ENCODE peak calls at places on chromosomes 3 and 15, in seven cellular contexts. W is IMR-90, M is neuronal stem cell, P is H9, B is H1, X is mesenchymal stem cell, H is trophoblast cell. D is an unnamed sample.

GRCh38 chr3:105915524-105915923 is 46.7 kb upstream of the CBLB start:
- DNase-seq in W (no peak), M (no peak), P (no peak), B (no peak), X (no peak), H (no peak), D (no peak)

GRCh38 chr3:65776494-65776893 is 262.2 kb downstream of the MAGI1 start:
- DNase-seq in W (peak), M (no peak), P (no peak), B (no peak), X (no peak), H (no peak), D (no peak)

GRCh38 chr3:194306109-194306686 is 44.9 kb downstream of the CPN2 start:
- DNase-seq in W (no peak), M (no peak), P (peak), B (no peak), X (no peak), H (no peak), D (no peak)

GRCh38 chr3:107117922-107118576 is 259.2 kb upstream of the CCDC54 start:
- DNase-seq in W (peak), M (peak), P (peak), B (peak), X (peak), H (peak), D (peak)

GRCh38 chr3:33834117-33834495 is 35.7 kb downstream of the PDCD6IP start:
- DNase-seq in W (no peak), M (no peak), P (no peak), B (no peak), X (no peak), H (no peak), D (no peak)

GRCh38 chr15:68667800-68668625 is 89.2 kb downstream of the CORO2B start:
- DNase-seq in W (no peak), M (no peak), P (peak), B (peak), X (no peak), H (no peak), D (no peak)

GRCh38 chr3:188286087-188286513 is 132.1 kb downstream of the LPP start:
- DNase-seq in W (peak), M (no peak), P (no peak), B (no peak), X (peak), H (peak), D (no peak)

GRCh38 chr3:41234823-41235722 is 35.8 kb downstream of the CTNNB1 start:
- DNase-seq in W (peak), M (no peak), P (no peak), B (no peak), X (no peak), H (no peak), D (no peak)

GRCh38 chr15:52008698-52009434 is 10.2 kb upstream of the MAPK6 start:
- DNase-seq in W (no peak), M (no peak), P (no peak), B (no peak), X (peak), H (peak), D (peak)

GRCh38 chr15:37995461-37996347 is 61.3 kb downstream of the TMCO5A start:
- DNase-seq in W (peak), M (peak), P (no peak), B (no peak), X (peak), H (peak), D (peak)

GRCh38 chr15:84142888-84143337 is 92.7 kb upstream of the GOLGA6L4 start:
- DNase-seq in W (peak), M (peak), P (peak), B (peak), X (peak), H (peak), D (peak)

GRCh38 chr3:3666664-3667063 is 132.6 kb upstream of the LRRN1 start:
- DNase-seq in W (no peak), M (no peak), P (no peak), B (no peak), X (no peak), H (no peak), D (no peak)

GRCh38 chr3:134904333-134904771 is 109.3 kb downstream of the EPHB1 start:
- DNase-seq in W (no peak), M (no peak), P (no peak), B (no peak), X (no peak), H (no peak), D (no peak)

GRCh38 chr3:86029590-86029989 is 961.4 kb downstream of the VGLL3 start:
- DNase-seq in W (no peak), M (no peak), P (no peak), B (no peak), X (no peak), H (peak), D (peak)

GRCh38 chr15:67812232-67812631 is 13.1 kb upstream of the SKOR1 start:
- DNase-seq in W (no peak), M (no peak), P (peak), B (peak), X (no peak), H (no peak), D (no peak)

GRCh38 chr3:150773616-150774192 is 10.7 kb upstream of the SIAH2 start:
- DNase-seq in W (no peak), M (no peak), P (no peak), B (no peak), X (no peak), H (no peak), D (no peak)

GRCh38 chr3:192943384-192943783 is 25.7 kb upstream of the MB21D2 start:
- DNase-seq in W (no peak), M (no peak), P (no peak), B (no peak), X (no peak), H (peak), D (no peak)

GRCh38 chr15:62644874-62645755 is 397.4 kb upstream of the TPM1 start:
- DNase-seq in W (peak), M (no peak), P (no peak), B (no peak), X (no peak), H (peak), D (no peak)

GRCh38 chr15:26564354-26564753 is 208.5 kb downstream of the GABRB3 start:
- DNase-seq in W (no peak), M (no peak), P (no peak), B (no peak), X (no peak), H (no peak), D (no peak)

GRCh38 chr3:122578110-122578740 is 775 bp downstream of the PARP15 start:
- DNase-seq in W (no peak), M (no peak), P (no peak), B (no peak), X (no peak), H (no peak), D (no peak)

GRCh38 chr15:48963524-48964113 is at the start of gene SHC4:
- DNase-seq in W (peak), M (peak), P (peak), B (no peak), X (peak), H (peak), D (peak)

GRCh38 chr3:149970716-149971402 is at the start of gene PFN2:
- DNase-seq in W (peak), M (peak), P (peak), B (peak), X (peak), H (peak), D (peak)

GRCh38 chr15:34362047-34362773 is 4.8 kb downstream of the LPCAT4 start:
- DNase-seq in W (no peak), M (no peak), P (no peak), B (no peak), X (no peak), H (no peak), D (no peak)

GRCh38 chr3:13718000-13718399 is 161.9 kb downstream of the WNT7A start:
- DNase-seq in W (no peak), M (no peak), P (peak), B (peak), X (no peak), H (no peak), D (no peak)

GRCh38 chr3:139292192-139292591 is 51.6 kb upstream of the MRPS22 start:
- DNase-seq in W (no peak), M (no peak), P (no peak), B (no peak), X (no peak), H (no peak), D (no peak)

GRCh38 chr3:190655933-190656332 is 142.0 kb downstream of the IL1RAP start:
- DNase-seq in W (no peak), M (no peak), P (no peak), B (no peak), X (no peak), H (no peak), D (no peak)

DNA sequence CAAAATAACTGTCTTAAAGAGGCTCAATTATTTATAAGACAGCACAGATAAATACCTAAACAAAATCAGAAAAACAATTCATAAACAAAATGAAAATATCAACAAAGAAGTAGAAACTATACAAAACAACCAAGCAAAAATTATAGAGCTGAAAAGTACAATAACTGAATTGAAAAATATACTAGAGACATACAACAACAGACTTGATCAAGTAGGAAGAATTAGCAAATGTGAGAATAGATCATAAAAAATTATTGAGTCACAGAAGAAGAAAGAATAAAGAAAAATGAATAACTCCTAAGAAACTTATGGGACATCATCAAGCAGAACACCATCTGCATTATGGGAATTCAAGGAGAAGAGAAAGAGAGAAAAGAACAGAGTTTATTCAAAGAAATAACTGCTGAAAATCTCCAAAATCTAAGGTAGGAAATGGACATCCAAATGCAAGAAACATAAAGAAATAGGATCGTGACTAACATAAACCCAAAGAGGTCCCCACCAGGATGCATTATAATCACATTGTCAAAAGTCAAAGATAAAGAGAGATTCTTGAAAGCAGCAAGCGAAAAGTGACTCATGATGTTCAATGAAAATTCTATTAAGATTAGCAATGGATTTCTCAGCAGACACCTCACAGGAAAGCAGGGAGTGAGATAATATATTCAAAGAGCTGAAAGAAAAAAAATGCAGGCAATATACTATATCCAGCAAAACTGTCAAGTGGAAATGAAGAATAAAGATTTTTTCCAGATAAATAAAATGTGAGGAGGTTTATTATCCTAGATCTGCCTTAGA is 85.9 kb downstream of the DCLK3 start:
- DNase-seq in W (peak), M (no peak), P (no peak), B (no peak), X (peak), H (peak), D (no peak)
- H2AK5ac ChIP-seq in W (no peak), M (no peak), P (no peak), B (no peak), X (no peak), H (no peak), D (no peak)

GRCh38 chr3:53130179-53131135 is at the start of gene RFT1:
- DNase-seq in W (peak), M (peak), P (peak), B (peak), X (peak), H (peak), D (peak)

GRCh38 chr3:53132347-53132746 is 2.1 kb upstream of the RFT1 start:
- DNase-seq in W (no peak), M (no peak), P (no peak), B (no peak), X (no peak), H (no peak), D (peak)

GRCh38 chr3:53129344-53129743 is 891 bp downstream of the RFT1 start:
- DNase-seq in W (no peak), M (no peak), P (no peak), B (no peak), X (no peak), H (no peak), D (no peak)

GRCh38 chr3:53134631-53135232 is 4.5 kb upstream of the RFT1 start:
- DNase-seq in W (peak), M (no peak), P (peak), B (peak), X (peak), H (peak), D (peak)

DNA sequence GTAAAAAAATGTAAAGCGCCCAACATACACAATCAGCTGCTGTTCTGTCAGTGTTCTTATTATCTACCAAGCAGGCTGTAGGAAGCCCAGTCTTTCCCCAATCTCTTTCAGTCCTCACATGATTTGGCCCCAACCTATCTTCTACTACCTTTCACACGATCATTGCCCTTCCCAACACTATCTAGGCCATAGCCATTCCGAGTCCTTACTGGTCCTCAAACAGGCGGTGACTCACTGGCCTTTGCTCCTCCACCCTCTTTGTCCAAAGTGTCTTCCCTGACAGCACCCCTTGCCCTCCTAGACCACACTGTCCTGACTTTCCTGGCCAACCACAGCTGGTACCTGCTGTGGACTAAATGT is 881 bp upstream of the RFT1 start:
- DNase-seq in W (no peak), M (no peak), P (no peak), B (no peak), X (no peak), H (no peak), D (peak)
- H2AK5ac ChIP-seq in W (peak), M (no peak), P (no peak), B (peak), X (peak), H (peak), D (peak)

GRCh38 chr3:71858493-71859127 is 73.7 kb upstream of the PROK2 start:
- DNase-seq in W (no peak), M (no peak), P (no peak), B (peak), X (no peak), H (no peak), D (peak)
- H2AK5ac ChIP-seq in W (no peak), M (no peak), P (no peak), B (no peak), X (no peak), H (no peak), D (no peak)

GRCh38 chr15:78552597-78552996 is 12.4 kb downstream of the PSMA4 start:
- DNase-seq in W (no peak), M (no peak), P (no peak), B (no peak), X (no peak), H (no peak), D (no peak)
- H2AK5ac ChIP-seq in W (no peak), M (no peak), P (no peak), B (no peak), X (no peak), H (no peak), D (no peak)

GRCh38 chr15:99320374-99321215 is 69.3 kb downstream of the LRRC28 start:
- DNase-seq in W (no peak), M (no peak), P (no peak), B (no peak), X (no peak), H (peak), D (no peak)

GRCh38 chr15:99324700-99325099 is 73.4 kb downstream of the LRRC28 start:
- DNase-seq in W (no peak), M (no peak), P (no peak), B (no peak), X (no peak), H (no peak), D (no peak)

GRCh38 chr15:99321477-99321876 is 70.2 kb downstream of the LRRC28 start:
- DNase-seq in W (no peak), M (no peak), P (no peak), B (no peak), X (no peak), H (no peak), D (no peak)

GRCh38 chr15:99324082-99324620 is 72.9 kb downstream of the LRRC28 start:
- DNase-seq in W (peak), M (no peak), P (no peak), B (no peak), X (peak), H (peak), D (no peak)

GRCh38 chr15:99322643-99323405 is 71.5 kb downstream of the LRRC28 start:
- DNase-seq in W (peak), M (no peak), P (no peak), B (no peak), X (no peak), H (no peak), D (no peak)
- H2AK5ac ChIP-seq in W (no peak), M (no peak), P (no peak), B (no peak), X (no peak), H (no peak), D (no peak)

DNA sequence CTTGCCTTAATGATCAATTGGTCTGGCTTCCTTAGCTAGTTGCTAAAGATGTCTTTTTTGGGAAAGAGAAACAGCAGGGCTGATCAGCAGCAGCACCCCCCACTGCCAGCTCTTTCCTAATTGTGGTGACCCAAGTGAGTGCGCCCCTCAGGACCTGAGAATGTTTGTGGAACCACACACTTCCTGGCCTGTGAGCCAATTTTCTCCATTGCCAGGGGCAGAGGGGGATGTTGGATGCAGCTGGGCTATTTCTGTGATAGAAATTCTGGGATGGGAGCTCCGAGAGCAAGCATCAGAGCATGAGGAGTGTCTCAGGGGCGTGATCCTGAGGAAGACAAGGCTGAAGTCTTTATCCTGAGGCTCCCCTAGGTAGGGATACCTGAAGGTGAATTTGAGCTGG is 66.6 kb downstream of the CLDN11 start:
- DNase-seq in W (no peak), M (no peak), P (no peak), B (no peak), X (no peak), H (no peak), D (no peak)
- H2AK5ac ChIP-seq in W (no peak), M (no peak), P (no peak), B (no peak), X (no peak), H (no peak), D (no peak)

GRCh38 chr3:129490273-129490675 is 38.2 kb upstream of the RHO start:
- DNase-seq in W (peak), M (peak), P (peak), B (peak), X (peak), H (peak), D (peak)

GRCh38 chr3:129492691-129493090 is 35.7 kb upstream of the RHO start:
- DNase-seq in W (no peak), M (no peak), P (no peak), B (no peak), X (no peak), H (no peak), D (no peak)

GRCh38 chr3:129487183-129487867 is 41.1 kb upstream of the RHO start:
- DNase-seq in W (no peak), M (no peak), P (no peak), B (no peak), X (no peak), H (no peak), D (no peak)

GRCh38 chr3:129493206-129493605 is 35.2 kb upstream of the RHO start:
- DNase-seq in W (no peak), M (no peak), P (no peak), B (no peak), X (no peak), H (no peak), D (no peak)

DNA sequence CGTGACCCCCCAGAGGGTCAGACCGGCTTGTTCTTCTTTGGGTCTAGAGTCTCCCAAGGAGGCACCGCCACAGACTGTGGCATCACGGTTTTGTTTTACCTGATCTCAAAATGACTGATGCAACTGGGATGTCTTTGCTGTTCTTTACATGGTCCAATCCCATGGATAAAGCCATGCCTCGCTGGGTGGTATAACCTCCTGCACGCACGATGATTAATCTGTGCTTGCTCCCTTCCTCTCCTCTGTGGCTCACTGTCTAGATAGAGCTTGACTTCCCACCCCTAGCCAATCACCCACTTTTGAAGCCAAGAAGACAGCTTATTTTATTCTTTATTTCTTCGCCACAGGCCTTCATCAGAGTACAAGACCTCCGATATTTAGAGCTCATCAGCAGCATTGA is 36.6 kb upstream of the RHO start:
- DNase-seq in W (peak), M (no peak), P (no peak), B (no peak), X (no peak), H (no peak), D (no peak)
- H2AK5ac ChIP-seq in W (peak), M (no peak), P (no peak), B (no peak), X (peak), H (peak), D (no peak)

DNA sequence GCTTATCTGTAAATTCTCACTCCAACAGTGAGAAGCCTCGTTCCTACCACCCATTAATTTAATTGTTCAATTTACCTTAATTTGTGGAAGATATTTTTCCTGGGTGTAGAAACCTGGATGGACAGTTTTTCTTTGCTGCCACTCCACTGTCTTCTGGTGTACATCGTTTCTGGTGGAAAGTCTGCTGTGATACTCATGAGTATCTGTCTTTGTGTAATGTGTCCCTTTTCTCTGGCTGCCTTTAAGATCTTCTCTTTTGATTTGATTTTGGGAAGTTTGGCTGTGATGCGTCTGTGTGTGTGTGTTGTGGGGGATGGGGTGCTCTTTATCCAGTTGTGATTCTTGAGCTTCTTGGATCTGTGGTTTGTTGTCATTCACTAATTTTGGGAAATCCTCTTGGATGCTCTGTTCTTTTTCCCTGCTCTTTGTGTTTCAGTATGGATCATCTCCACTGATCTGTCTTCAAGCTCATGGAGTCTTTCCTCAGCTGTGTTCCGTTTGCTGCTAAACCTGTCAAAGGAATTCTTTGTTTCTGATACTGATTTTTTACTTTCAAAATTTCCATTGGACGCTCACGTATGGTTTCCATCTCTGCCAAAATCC is 42.2 kb upstream of the NR2C2 start:
- DNase-seq in W (no peak), M (no peak), P (no peak), B (no peak), X (no peak), H (no peak), D (no peak)
- H2AK5ac ChIP-seq in W (no peak), M (no peak), P (no peak), B (no peak), X (no peak), H (no peak), D (no peak)